ENCODE peak calls at places on chromosomes 7 and 10, in six cellular contexts. P is aorta, F is ovary, O is SK-N-SH, N is Peyer's patch, W is ascending aorta. K is an unnamed sample. For H3K27me3 and H3K4me1, the result is how much of the 10 kb centered on the place peaks cover.

GRCh38 chr10:124539935-124540641 is 78.5 kb downstream of the LHPP start:
- DNase-seq in F (peak), W (no peak), P (peak), O (peak), N (peak), K (no peak)

GRCh38 chr7:42236266-42237161 is 495 bp downstream of the GLI3 start:
- DNase-seq in P (peak), O (peak), N (no peak), F (peak), W (no peak), K (no peak)

GRCh38 chr7:50466815-50467569 is 16.8 kb upstream of the FIGNL1 start:
- DNase-seq in P (no peak), O (no peak), N (no peak), W (no peak), F (no peak), K (no peak)

GRCh38 chr7:47795631-47796030 is 152.6 kb downstream of the PKD1L1 start:
- DNase-seq in O (no peak), W (no peak), P (no peak), N (no peak), F (no peak), K (no peak)

GRCh38 chr10:21699575-21699974 is 165.5 kb downstream of the MLLT10 start:
- DNase-seq in N (no peak), F (no peak), W (no peak), P (no peak), O (no peak), K (no peak)

GRCh38 chr7:43726466-43726865 is 2.9 kb downstream of the COA1 start:
- DNase-seq in W (no peak), O (no peak), P (no peak), F (no peak), N (no peak), K (no peak)

GRCh38 chr7:3670898-3671297 is 369.8 kb downstream of the SDK1 start:
- DNase-seq in N (no peak), O (no peak), W (no peak), P (no peak), F (no peak), K (no peak)

GRCh38 chr10:30384791-30385201 is 35.7 kb upstream of the MTPAP start:
- DNase-seq in F (no peak), N (no peak), O (peak), W (no peak), P (no peak), K (no peak)

GRCh38 chr7:75639893-75640600 is 98.7 kb downstream of the HIP1 start:
- DNase-seq in N (no peak), F (no peak), W (no peak), O (no peak), P (no peak), K (no peak)

GRCh38 chr7:12893292-12893691 is 205.9 kb downstream of the ARL4A start:
- DNase-seq in N (no peak), F (no peak), W (no peak), O (no peak), P (no peak), K (no peak)

GRCh38 chr7:50667338-50667737 is 102.1 kb upstream of the DDC start:
- DNase-seq in F (peak), O (no peak), N (no peak), P (no peak), W (no peak), K (no peak)

GRCh38 chr7:139640678-139641077 is 117.2 kb downstream of the CLEC2L start:
- DNase-seq in N (no peak), P (no peak), F (no peak), O (no peak), W (no peak), K (no peak)

GRCh38 chr7:139734395-139734794 is 43.4 kb downstream of the HIPK2 start:
- DNase-seq in O (no peak), P (peak), N (peak), F (no peak), W (no peak), K (peak)

GRCh38 chr7:102236592-102237287 is 49.9 kb upstream of the SH2B2 start:
- DNase-seq in F (peak), N (peak), W (no peak), P (peak), O (peak), K (peak)

GRCh38 chr7:7207876-7208275 is 25.5 kb downstream of the C1GALT1 start:
- DNase-seq in P (no peak), O (no peak), W (no peak), N (no peak), F (no peak), K (no peak)

GRCh38 chr7:2814186-2814530 is 29.9 kb downstream of the GNA12 start:
- DNase-seq in W (no peak), O (no peak), P (no peak), F (peak), N (no peak), K (no peak)

GRCh38 chr7:151125459-151125834 is 39.2 kb downstream of the AGAP3 start:
- DNase-seq in P (no peak), N (no peak), O (no peak), F (no peak), W (no peak), K (no peak)

GRCh38 chr10:18136056-18136916 is 3.9 kb upstream of the CACNB2 start:
- DNase-seq in N (no peak), P (no peak), F (no peak), W (no peak), O (no peak), K (no peak)

GRCh38 chr10:53403688-53404087 is 631.1 kb upstream of the MBL2 start:
- DNase-seq in P (no peak), W (no peak), F (no peak), O (peak), N (peak), K (peak)

GRCh38 chr7:78175744-78176143 is 377.2 kb downstream of the PHTF2 start:
- DNase-seq in W (no peak), F (no peak), O (no peak), P (no peak), N (no peak), K (no peak)

GRCh38 chr7:4239991-4240812 is 441.9 kb upstream of the FOXK1 start:
- DNase-seq in O (peak), F (no peak), N (no peak), W (no peak), P (no peak), K (no peak)

GRCh38 chr10:126928252-126928651 is 23.0 kb downstream of the DOCK1 start:
- DNase-seq in W (no peak), P (no peak), F (no peak), N (no peak), O (no peak), K (no peak)

GRCh38 chr7:130207642-130208041 is at the start of gene SSMEM1:
- DNase-seq in P (no peak), O (no peak), W (no peak), F (no peak), N (no peak), K (no peak)

GRCh38 chr7:64494912-64495461 is 67.9 kb downstream of the ZNF680 start:
- DNase-seq in N (no peak), W (no peak), O (peak), P (no peak), F (peak), K (no peak)

DNA sequence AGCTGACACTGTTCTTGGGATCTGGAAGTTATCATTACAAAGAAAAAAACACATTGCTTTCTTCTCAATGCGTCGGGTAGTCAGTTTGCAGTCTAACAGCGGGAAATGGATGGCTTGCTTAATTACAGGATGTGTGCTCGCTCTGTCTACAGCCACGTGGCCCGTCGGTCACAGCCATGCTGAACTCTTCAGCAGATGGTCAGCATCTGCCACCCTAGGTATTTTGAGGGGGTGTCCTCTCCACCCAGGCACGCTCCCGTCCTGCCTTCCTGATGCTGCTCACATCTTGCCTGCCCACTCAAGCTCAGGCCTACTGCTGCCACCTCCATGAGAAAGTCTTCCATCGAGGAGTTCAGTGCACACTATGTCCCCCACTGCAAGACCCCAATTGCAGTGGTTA is 20.3 kb upstream of the INMT start:
- DNase-seq in P (peak), N (no peak), O (peak), W (no peak), F (no peak), K (no peak)
- H3K27me3 ChIP-seq in P (under half), N (under half), O (half or more), W (under half), F (under half), K (under half)

GRCh38 chr10:110762849-110763211 is 108.9 kb upstream of the PDCD4 start:
- DNase-seq in F (no peak), N (no peak), P (no peak), O (no peak), W (no peak), K (no peak)
- H3K4me1 ChIP-seq in F (under half), N (under half), P (under half), O (under half), W (under half), K (under half)

GRCh38 chr7:79453266-79453557 is 255 bp downstream of the MAGI2 start:
- DNase-seq in W (no peak), F (no peak), P (no peak), O (no peak), N (no peak), K (no peak)

GRCh38 chr7:79453558-79454324 is at the start of gene MAGI2:
- DNase-seq in W (peak), F (peak), N (peak), P (peak), O (peak), K (peak)

GRCh38 chr7:79451580-79451979 is 1.9 kb downstream of the MAGI2 start:
- DNase-seq in O (no peak), N (no peak), P (no peak), F (no peak), W (no peak), K (no peak)

GRCh38 chr7:79452495-79453265 is 787 bp downstream of the MAGI2 start:
- DNase-seq in P (peak), N (peak), W (no peak), F (peak), O (peak), K (no peak)

DNA sequence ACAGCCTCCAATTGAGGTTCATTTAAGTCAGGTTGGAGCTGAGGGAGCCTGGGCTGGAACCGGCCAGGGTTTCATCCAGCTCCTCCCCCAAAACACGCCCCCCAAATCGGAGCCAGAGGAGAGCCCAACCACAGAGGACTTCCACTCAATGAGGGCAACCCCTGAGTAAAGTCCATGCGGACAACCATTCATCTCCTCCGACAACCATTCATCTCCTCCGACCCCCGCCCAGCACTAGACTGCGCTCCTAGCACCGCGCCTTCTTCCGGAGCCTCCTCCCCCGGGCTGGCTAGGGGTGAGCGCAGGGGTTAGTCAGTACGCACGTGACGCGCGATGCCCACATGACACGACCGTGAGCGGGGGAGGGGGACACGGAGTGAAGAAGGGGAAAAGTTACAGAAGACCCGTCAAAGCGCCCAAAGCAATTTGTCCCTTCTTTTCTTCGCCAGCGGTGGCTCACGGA is 1.4 kb downstream of the MAGI2 start:
- DNase-seq in F (peak), O (peak), N (peak), W (peak), P (peak), K (peak)
- H3K4me3 ChIP-seq in F (peak), O (peak), N (peak), W (peak), P (peak), K (peak)

GRCh38 chr10:92689663-92690210 is at the start of gene HHEX:
- DNase-seq in W (no peak), N (peak), P (peak), F (no peak), O (peak), K (no peak)

GRCh38 chr10:92688927-92689662 is 660 bp upstream of the HHEX start:
- DNase-seq in F (peak), P (peak), W (no peak), N (peak), O (peak), K (no peak)

GRCh38 chr10:92691042-92691590 is 1.4 kb downstream of the HHEX start:
- DNase-seq in P (no peak), O (no peak), F (no peak), N (no peak), W (no peak), K (no peak)

GRCh38 chr10:92691591-92692084 is 1.9 kb downstream of the HHEX start:
- DNase-seq in W (no peak), F (no peak), P (peak), N (peak), O (no peak), K (no peak)

GRCh38 chr10:92690211-92691041 is 671 bp downstream of the HHEX start:
- DNase-seq in O (peak), F (no peak), N (peak), P (peak), W (no peak), K (no peak)
- H3K27me3 ChIP-seq in O (under half), F (under half), N (under half), P (under half), W (under half), K (under half)

GRCh38 chr10:100987685-100988049 is 324 bp downstream of the TWNK start:
- DNase-seq in P (no peak), F (no peak), N (no peak), W (no peak), O (no peak), K (no peak)
- H3K4me1 ChIP-seq in P (under half), F (under half), N (under half), W (under half), O (under half), K (under half)

DNA sequence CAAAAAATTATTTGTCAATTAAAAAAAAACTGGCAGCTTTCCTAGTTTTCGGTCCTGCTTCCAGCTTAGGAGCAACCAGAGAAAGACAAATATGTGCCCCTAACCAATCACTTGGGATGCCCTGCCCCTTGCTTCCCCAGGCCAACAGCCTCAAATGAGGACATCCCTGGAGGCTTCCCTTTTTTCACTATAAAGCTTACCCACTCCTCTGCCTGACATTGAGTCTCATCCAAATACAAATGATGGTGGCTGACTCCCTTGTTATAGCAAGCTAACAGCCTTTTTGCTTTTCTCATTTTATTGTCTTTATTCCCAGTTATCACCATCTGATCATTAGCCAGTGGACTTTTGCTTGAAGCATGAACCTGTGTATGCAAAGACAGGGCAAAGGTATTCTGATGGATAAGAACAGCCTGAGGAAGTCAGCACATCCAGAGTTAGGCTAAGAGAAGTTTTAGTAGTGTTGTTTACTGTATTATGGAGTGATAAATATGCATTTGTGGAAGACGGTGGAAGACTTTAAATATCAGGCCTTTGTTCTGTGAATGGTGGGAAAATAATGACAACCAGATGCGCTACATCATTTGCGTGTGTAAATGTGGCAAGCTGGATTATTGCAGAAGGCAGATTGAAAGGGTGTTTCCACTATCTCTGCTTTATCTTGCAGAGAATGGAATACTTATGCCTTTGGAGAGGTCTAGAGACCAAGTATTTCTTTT is 1.7 kb upstream of the CCM2 start:
- DNase-seq in N (no peak), W (no peak), F (no peak), P (no peak), O (peak), K (no peak)
- H3K4me3 ChIP-seq in N (no peak), W (peak), F (no peak), P (no peak), O (no peak), K (no peak)

GRCh38 chr10:70459771-70460490 is 18.4 kb upstream of the NODAL start:
- DNase-seq in W (no peak), O (no peak), N (no peak), F (no peak), P (no peak), K (no peak)

GRCh38 chr10:70459061-70459770 is 17.7 kb upstream of the NODAL start:
- DNase-seq in N (no peak), W (no peak), O (no peak), F (no peak), P (peak), K (no peak)

GRCh38 chr10:70462349-70462984 is 16.1 kb upstream of the PALD1 start:
- DNase-seq in F (peak), W (peak), P (peak), N (no peak), O (peak), K (peak)

GRCh38 chr10:70458329-70459060 is 17.0 kb upstream of the NODAL start:
- DNase-seq in N (peak), O (peak), F (peak), P (peak), W (peak), K (peak)

GRCh38 chr10:70461397-70462348 is 16.9 kb upstream of the PALD1 start:
- DNase-seq in P (peak), N (peak), W (no peak), F (peak), O (peak), K (peak)
- H3K27me3 ChIP-seq in P (under half), N (under half), W (under half), F (under half), O (under half), K (under half)

DNA sequence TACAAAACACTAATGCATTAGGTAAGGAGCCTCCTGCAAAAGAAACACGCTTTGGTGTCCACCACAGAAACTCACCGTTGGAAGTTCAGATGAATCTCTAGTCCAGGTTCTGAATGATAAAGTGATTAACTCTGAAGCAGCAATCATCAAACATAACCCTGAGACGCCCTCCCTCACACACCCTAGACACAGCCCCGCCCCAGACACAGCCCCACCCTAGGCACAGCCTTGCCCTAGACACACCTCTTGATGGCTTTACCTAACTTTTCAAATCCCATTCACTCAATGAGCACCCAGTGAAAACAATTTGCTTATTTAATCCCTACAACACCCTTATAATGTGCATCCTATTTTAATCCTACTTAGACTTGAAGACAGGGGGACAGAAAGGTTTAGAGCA is 21.3 kb upstream of the TMEM254 start:
- DNase-seq in O (no peak), W (no peak), P (no peak), F (no peak), N (no peak), K (no peak)
- H3K4me1 ChIP-seq in O (under half), W (under half), P (under half), F (under half), N (under half), K (under half)